ENCODE peak calls at places on chromosomes 1 and 21, in eight cellular contexts. J is lung microvascular endothelial cell, M is D341Med, U is T-helper 2 cell, V is C1 segment of cervical spinal cord, L is iris pigment epithelial cell, H is HuH-7.5, D is neural progenitor cell. X is an unnamed sample.

GRCh38 chr1:26771643-26772321 is 16.0 kb upstream of the PIGV start:
- DNase-seq in J (peak; percentile 29), M (peak; percentile 80), U (no peak), V (peak; percentile 5), L (peak; percentile 95), H (peak; percentile 40), D (no peak), X (no peak)

GRCh38 chr21:46117586-46118304 is 19.8 kb downstream of the COL6A2 start:
- DNase-seq in J (no peak), M (peak; percentile 33), U (peak; percentile 6), V (no peak), L (no peak), H (no peak), D (no peak), X (no peak)

GRCh38 chr1:70227439-70227838 is 6.3 kb downstream of the SRSF11 start:
- DNase-seq in J (no peak), M (no peak), U (no peak), V (no peak), L (no peak), H (no peak), D (no peak), X (no peak)

GRCh38 chr1:44289530-44289929 is 65.5 kb downstream of the ERI3 start:
- DNase-seq in J (no peak), M (no peak), U (no peak), V (no peak), L (no peak), H (no peak), D (no peak), X (no peak)

GRCh38 chr1:205849619-205850355 is at the start of gene PM20D1:
- DNase-seq in J (peak; percentile 76), M (no peak), U (peak; percentile 47), V (peak; percentile 27), L (peak; percentile 70), H (no peak), D (no peak), X (no peak)

GRCh38 chr1:6956488-6957159 is 171.4 kb downstream of the CAMTA1 start:
- DNase-seq in J (no peak), M (no peak), U (no peak), V (no peak), L (no peak), H (no peak), D (peak; percentile 49), X (no peak)

GRCh38 chr21:26810266-26810665 is 34.9 kb downstream of the ADAMTS1 start:
- DNase-seq in J (no peak), M (no peak), U (no peak), V (no peak), L (no peak), H (no peak), D (no peak), X (no peak)

GRCh38 chr1:53592985-53593757 is 134.0 kb downstream of the DMRTB1 start:
- DNase-seq in J (no peak), M (no peak), U (no peak), V (no peak), L (no peak), H (no peak), D (no peak), X (no peak)

GRCh38 chr1:76250317-76250716 is 175.8 kb downstream of the ST6GALNAC3 start:
- DNase-seq in J (no peak), M (no peak), U (no peak), V (no peak), L (no peak), H (no peak), D (peak; percentile 60), X (peak; percentile 28)

GRCh38 chr21:9763306-9763705 is 758.1 kb upstream of the TPTE start:
- DNase-seq in J (no peak), M (no peak), U (no peak), V (no peak), L (no peak), H (no peak), D (no peak), X (no peak)

GRCh38 chr1:21604208-21604957 is 64.8 kb downstream of the RAP1GAP start:
- DNase-seq in J (peak; percentile 57), M (no peak), U (no peak), V (no peak), L (peak; percentile 17), H (no peak), D (no peak), X (no peak)

GRCh38 chr1:108831225-108831624 is 25.7 kb downstream of the AKNAD1 start:
- DNase-seq in J (peak; percentile 94), M (no peak), U (no peak), V (no peak), L (peak; percentile 78), H (no peak), D (no peak), X (no peak)

GRCh38 chr1:36771222-36771621 is 263.1 kb downstream of the GRIK3 start:
- DNase-seq in J (no peak), M (no peak), U (no peak), V (no peak), L (no peak), H (no peak), D (peak; percentile 79), X (no peak)

GRCh38 chr1:235041201-235041600 is 87.4 kb downstream of the TOMM20 start:
- DNase-seq in J (no peak), M (peak; percentile 14), U (no peak), V (no peak), L (no peak), H (no peak), D (no peak), X (no peak)

GRCh38 chr1:151858030-151858746 is 4.7 kb upstream of the THEM5 start:
- DNase-seq in J (no peak), M (no peak), U (no peak), V (no peak), L (peak; percentile 44), H (no peak), D (no peak), X (no peak)

GRCh38 chr1:44894591-44894990 is 51.5 kb upstream of the PTCH2 start:
- DNase-seq in J (no peak), M (no peak), U (no peak), V (no peak), L (peak; percentile 94), H (no peak), D (no peak), X (no peak)

GRCh38 chr1:217373761-217374701 is 256.9 kb downstream of the GPATCH2 start:
- DNase-seq in J (no peak), M (no peak), U (no peak), V (no peak), L (no peak), H (no peak), D (no peak), X (no peak)

GRCh38 chr1:119008483-119009299 is 20.5 kb upstream of the TBX15 start:
- DNase-seq in J (peak; percentile 73), M (no peak), U (no peak), V (no peak), L (peak; percentile 58), H (peak; percentile 61), D (peak; percentile 58), X (no peak)

GRCh38 chr1:23194119-23194984 is 22.9 kb downstream of the HTR1D start:
- DNase-seq in J (no peak), M (peak; percentile 50), U (no peak), V (no peak), L (peak; percentile 97), H (no peak), D (peak; percentile 45), X (no peak)

GRCh38 chr1:30229557-30229956 is 493.8 kb downstream of the MATN1 start:
- DNase-seq in J (no peak), M (no peak), U (no peak), V (no peak), L (no peak), H (no peak), D (no peak), X (no peak)

GRCh38 chr1:222787746-222788145 is 27.1 kb upstream of the DISP1 start:
- DNase-seq in J (no peak), M (no peak), U (no peak), V (no peak), L (no peak), H (no peak), D (no peak), X (no peak)

X was measured in hippocampal formation.